ENCODE peak calls at places on chromosome 4, in ten cellular contexts. G, Y, B, O, T, P, X, N, K and M are unnamed samples.

GRCh38 chr4:48290146-48290772 is 20.6 kb upstream of the TEC start:
- DNase-seq in O (no peak), K (no peak), Y (no peak), X (no peak), G (peak; percentile 27), T (peak; percentile 64), B (peak; percentile 35), P (no peak), N (no peak), M (no peak)

GRCh38 chr4:145299380-145300076 is 119.1 kb upstream of the OTUD4 start:
- DNase-seq in Y (no peak), K (no peak), O (no peak), N (no peak), T (no peak), P (no peak), G (no peak), X (no peak), B (no peak), M (peak; percentile 2)

GRCh38 chr4:68368566-68369473 is 18.9 kb upstream of the YTHDC1 start:
- DNase-seq in B (no peak), K (no peak), N (no peak), O (no peak), X (no peak), T (no peak), P (no peak), Y (no peak), G (no peak), M (no peak)

GRCh38 chr4:80073362-80074008 is 456 bp upstream of the ANTXR2 start:
- DNase-seq in O (no peak), Y (peak; percentile 45), X (no peak), G (no peak), P (no peak), K (no peak), T (no peak), N (no peak), B (no peak), M (peak; percentile 45)

GRCh38 chr4:143488684-143489083 is 24.8 kb upstream of the SMARCA5 start:
- DNase-seq in K (no peak), G (no peak), B (no peak), T (no peak), X (no peak), O (no peak), N (no peak), Y (no peak), P (no peak), M (no peak)

GRCh38 chr4:102675142-102675541 is 85.6 kb downstream of the MANBA start:
- DNase-seq in K (no peak), P (no peak), T (no peak), B (no peak), X (no peak), Y (no peak), G (no peak), O (no peak), N (no peak), M (no peak)

GRCh38 chr4:176753049-176753448 is 39.7 kb downstream of the VEGFC start:
- DNase-seq in G (no peak), B (no peak), P (no peak), O (no peak), N (no peak), X (no peak), K (no peak), Y (no peak), T (no peak), M (no peak)

GRCh38 chr4:56668267-56668666 is 12.8 kb downstream of the HOPX start:
- DNase-seq in N (no peak), X (no peak), Y (no peak), K (no peak), O (no peak), G (peak; percentile 15), B (no peak), T (no peak), P (no peak), M (no peak)

GRCh38 chr4:95021099-95021498 is 263.3 kb downstream of the BMPR1B start:
- DNase-seq in T (no peak), K (no peak), N (no peak), G (no peak), O (no peak), Y (no peak), B (no peak), X (no peak), P (no peak), M (no peak)

GRCh38 chr4:56414135-56414675 is 21.2 kb downstream of the PPAT start:
- DNase-seq in B (no peak), K (no peak), T (no peak), O (no peak), G (no peak), P (no peak), X (no peak), Y (no peak), N (no peak), M (no peak)

GRCh38 chr4:127145001-127145400 is 487.8 kb upstream of the INTU start:
- DNase-seq in Y (no peak), X (no peak), O (no peak), P (no peak), B (no peak), K (no peak), N (no peak), G (no peak), T (no peak), M (no peak)

GRCh38 chr4:69489856-69490255 is 5.8 kb downstream of the UGT2B4 start:
- DNase-seq in P (no peak), O (no peak), X (no peak), T (no peak), G (no peak), K (no peak), N (no peak), Y (no peak), B (no peak), M (no peak)

GRCh38 chr4:105966046-105966445 is 70.8 kb downstream of the NPNT start:
- DNase-seq in Y (no peak), P (no peak), G (no peak), K (no peak), N (no peak), X (no peak), T (no peak), O (no peak), B (no peak), M (no peak)

GRCh38 chr4:80231180-80231579 is 33.9 kb downstream of the PRDM8 start:
- DNase-seq in X (no peak), O (no peak), P (no peak), T (no peak), K (no peak), B (no peak), Y (no peak), N (no peak), G (no peak), M (no peak)

GRCh38 chr4:73715659-73716058 is 24.7 kb upstream of the CXCL8 start:
- DNase-seq in P (no peak), B (no peak), Y (no peak), O (no peak), K (no peak), G (no peak), X (no peak), T (no peak), N (no peak), M (no peak)
- H3K27ac ChIP-seq in P (no peak overlapping the region), B (no peak overlapping the region), Y (no peak overlapping the region), O (no peak overlapping the region), K (no peak overlapping the region), G (no peak overlapping the region), X (no peak overlapping the region), T (no peak overlapping the region), N (no peak overlapping the region), M (no peak overlapping the region)

DNA sequence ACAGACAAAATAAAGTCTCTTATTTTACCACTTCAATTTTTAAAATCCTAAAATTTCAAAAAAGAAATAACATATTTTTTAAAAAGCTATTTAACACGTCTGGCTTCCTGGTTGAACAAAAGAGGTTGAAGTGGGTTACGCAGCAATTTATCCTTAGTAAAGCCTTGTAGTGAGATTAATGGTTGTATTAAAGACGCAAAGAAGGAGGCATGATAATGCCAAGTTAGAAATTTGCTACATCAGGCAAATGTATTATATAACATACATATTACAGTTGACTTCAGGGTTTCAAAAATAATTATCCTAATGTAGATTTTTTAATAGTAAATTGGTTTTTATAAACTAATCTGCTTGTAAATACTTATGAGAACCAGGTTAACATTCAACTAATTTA is 35.3 kb downstream of the ANKRD17 start:
- DNase-seq in P (no peak), K (no peak), O (no peak), B (no peak), N (no peak), G (no peak), X (no peak), Y (no peak), T (no peak), M (no peak)
- H3K27ac ChIP-seq in P (peak overlapping the region; percentile 86), K (no peak overlapping the region), O (peak overlapping the region; percentile 75), B (no peak overlapping the region), N (no peak overlapping the region), G (peak overlapping the region; percentile 89), X (no peak overlapping the region), Y (peak overlapping the region; percentile 92), T (peak overlapping the region; percentile 96), M (peak overlapping the region; percentile 86)

DNA sequence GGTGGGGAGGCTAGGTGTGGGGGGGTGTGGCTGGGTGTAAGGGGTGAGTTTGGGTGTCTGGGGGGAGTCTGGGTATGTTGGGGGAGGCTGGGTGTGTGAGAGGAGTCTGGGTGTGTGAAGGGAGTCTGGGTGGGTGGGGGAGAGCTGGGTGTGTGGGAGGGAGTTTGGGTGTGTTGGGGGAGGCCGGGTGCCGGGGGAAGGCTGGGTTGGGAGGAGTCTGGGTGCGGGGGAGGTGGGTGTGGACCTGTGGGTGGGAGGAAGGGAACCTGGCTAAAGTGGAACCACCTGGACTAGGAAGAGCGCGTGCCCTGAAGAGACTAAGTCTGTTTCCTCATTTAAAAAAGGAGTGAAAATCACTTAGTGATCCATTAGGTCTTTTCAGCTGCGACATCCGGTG is 18.3 kb downstream of the SPON2 start:
- DNase-seq in T (peak; percentile 81), X (no peak), O (no peak), N (no peak), P (no peak), Y (no peak), K (no peak), G (no peak), B (no peak), M (no peak)
- H3K27ac ChIP-seq in T (no peak overlapping the region), X (no peak overlapping the region), O (peak overlapping the region; percentile 78), N (no peak overlapping the region), P (no peak overlapping the region), Y (no peak overlapping the region), K (no peak overlapping the region), G (no peak overlapping the region), B (no peak overlapping the region), M (no peak overlapping the region)

DNA sequence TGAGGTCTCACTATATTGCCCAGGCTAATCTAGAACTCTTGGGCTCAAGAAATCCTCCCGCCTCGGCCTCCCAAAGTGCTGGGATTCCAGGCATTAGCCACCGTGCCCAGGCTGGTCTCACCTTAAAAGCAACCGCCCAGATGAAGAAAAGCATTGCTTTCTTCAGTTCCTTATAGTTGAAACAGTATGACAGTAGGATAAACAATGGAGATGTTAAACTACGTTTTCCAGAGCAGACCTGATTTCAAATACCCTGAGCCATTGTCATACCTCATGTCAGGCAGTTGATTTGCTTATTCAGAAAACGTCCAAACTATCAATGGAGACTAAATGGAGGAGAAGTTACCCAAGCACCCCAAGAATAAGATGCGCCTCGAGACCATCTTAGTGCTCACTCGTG is 26.3 kb upstream of the TMEM131L start:
- DNase-seq in X (no peak), G (no peak), N (no peak), B (no peak), P (no peak), K (no peak), O (no peak), Y (no peak), T (no peak), M (no peak)
- H3K27ac ChIP-seq in X (no peak overlapping the region), G (peak overlapping the region; percentile 54), N (no peak overlapping the region), B (no peak overlapping the region), P (no peak overlapping the region), K (no peak overlapping the region), O (no peak overlapping the region), Y (no peak overlapping the region), T (no peak overlapping the region), M (peak overlapping the region; percentile 81)